ENCODE peak calls at places on chromosomes 16 and 17, in six cellular contexts. One of them, this sample, is unnamed. For H3K27me3, the result is how much of the 10 kb centered on the place peaks cover.

GRCh38 chr17:15892679-15893332 is 52.1 kb upstream of the ADORA2B start:
- DNase-seq in IMR-90: peak
- DNase-seq in effector memory CD4-positive, alpha-beta T cell: no peak
- DNase-seq in Peyer's patch: no peak
- DNase-seq in pancreas: no peak
- DNase-seq in cardiac muscle cell: no peak
- DNase-seq in this sample: no peak

GRCh38 chr16:49918257-49918656 is 62.3 kb upstream of the ZNF423 start:
- DNase-seq in IMR-90: no peak
- DNase-seq in effector memory CD4-positive, alpha-beta T cell: no peak
- DNase-seq in Peyer's patch: no peak
- DNase-seq in pancreas: no peak
- DNase-seq in cardiac muscle cell: no peak
- DNase-seq in this sample: no peak

GRCh38 chr16:82061861-82062525 is 26.9 kb downstream of the HSD17B2 start:
- DNase-seq in IMR-90: peak
- DNase-seq in effector memory CD4-positive, alpha-beta T cell: no peak
- DNase-seq in Peyer's patch: no peak
- DNase-seq in pancreas: no peak
- DNase-seq in cardiac muscle cell: peak
- DNase-seq in this sample: no peak

GRCh38 chr17:75983501-75984181 is 4.6 kb downstream of the TEN1 start:
- DNase-seq in IMR-90: no peak
- DNase-seq in effector memory CD4-positive, alpha-beta T cell: no peak
- DNase-seq in Peyer's patch: no peak
- DNase-seq in pancreas: peak
- DNase-seq in cardiac muscle cell: no peak
- DNase-seq in this sample: peak

GRCh38 chr17:64170286-64170685 is 40.3 kb upstream of the ERN1 start:
- DNase-seq in IMR-90: no peak
- DNase-seq in effector memory CD4-positive, alpha-beta T cell: no peak
- DNase-seq in Peyer's patch: no peak
- DNase-seq in pancreas: no peak
- DNase-seq in cardiac muscle cell: no peak
- DNase-seq in this sample: no peak

GRCh38 chr17:65532491-65532890 is 29.0 kb downstream of the AXIN2 start:
- DNase-seq in IMR-90: no peak
- DNase-seq in effector memory CD4-positive, alpha-beta T cell: no peak
- DNase-seq in Peyer's patch: no peak
- DNase-seq in pancreas: no peak
- DNase-seq in cardiac muscle cell: no peak
- DNase-seq in this sample: no peak

GRCh38 chr17:42895185-42895555 is 5.4 kb upstream of the G6PC1 start:
- DNase-seq in IMR-90: peak
- DNase-seq in effector memory CD4-positive, alpha-beta T cell: no peak
- DNase-seq in Peyer's patch: no peak
- DNase-seq in pancreas: peak
- DNase-seq in cardiac muscle cell: no peak
- DNase-seq in this sample: peak

GRCh38 chr17:40281663-40282062 is 6.0 kb upstream of the CDC6 start:
- DNase-seq in IMR-90: no peak
- DNase-seq in effector memory CD4-positive, alpha-beta T cell: no peak
- DNase-seq in Peyer's patch: no peak
- DNase-seq in pancreas: no peak
- DNase-seq in cardiac muscle cell: no peak
- DNase-seq in this sample: no peak

GRCh38 chr16:81589975-81590650 is 145.5 kb downstream of the CMIP start:
- DNase-seq in IMR-90: no peak
- DNase-seq in effector memory CD4-positive, alpha-beta T cell: no peak
- DNase-seq in Peyer's patch: no peak
- DNase-seq in pancreas: no peak
- DNase-seq in cardiac muscle cell: no peak
- DNase-seq in this sample: no peak

GRCh38 chr17:17152385-17152784 is 53.7 kb downstream of the PLD6 start:
- DNase-seq in IMR-90: no peak
- DNase-seq in effector memory CD4-positive, alpha-beta T cell: no peak
- DNase-seq in Peyer's patch: no peak
- DNase-seq in pancreas: no peak
- DNase-seq in cardiac muscle cell: no peak
- DNase-seq in this sample: peak

GRCh38 chr17:39970157-39970692 is 7.4 kb downstream of the GSDMA start:
- DNase-seq in IMR-90: no peak
- DNase-seq in effector memory CD4-positive, alpha-beta T cell: no peak
- DNase-seq in Peyer's patch: no peak
- DNase-seq in pancreas: no peak
- DNase-seq in cardiac muscle cell: no peak
- DNase-seq in this sample: no peak

GRCh38 chr17:7064248-7064647 is 15.8 kb downstream of the CLEC10A start:
- DNase-seq in IMR-90: no peak
- DNase-seq in effector memory CD4-positive, alpha-beta T cell: no peak
- DNase-seq in Peyer's patch: no peak
- DNase-seq in pancreas: no peak
- DNase-seq in cardiac muscle cell: no peak
- DNase-seq in this sample: no peak

GRCh38 chr16:2514333-2515179 is 804 bp downstream of the ATP6V0C start:
- DNase-seq in IMR-90: no peak
- DNase-seq in effector memory CD4-positive, alpha-beta T cell: peak
- DNase-seq in Peyer's patch: peak
- DNase-seq in pancreas: peak
- DNase-seq in cardiac muscle cell: no peak
- DNase-seq in this sample: no peak

GRCh38 chr17:32627233-32628008 is 140.6 kb downstream of the CDK5R1 start:
- DNase-seq in IMR-90: no peak
- DNase-seq in effector memory CD4-positive, alpha-beta T cell: no peak
- DNase-seq in Peyer's patch: no peak
- DNase-seq in pancreas: peak
- DNase-seq in cardiac muscle cell: no peak
- DNase-seq in this sample: no peak

GRCh38 chr17:41520821-41521521 is 2.3 kb upstream of the KRT15 start:
- DNase-seq in IMR-90: no peak
- DNase-seq in effector memory CD4-positive, alpha-beta T cell: no peak
- DNase-seq in Peyer's patch: no peak
- DNase-seq in pancreas: no peak
- DNase-seq in cardiac muscle cell: no peak
- DNase-seq in this sample: no peak

GRCh38 chr16:54231336-54231735 is 55.3 kb downstream of the IRX3 start:
- DNase-seq in IMR-90: no peak
- DNase-seq in effector memory CD4-positive, alpha-beta T cell: no peak
- DNase-seq in Peyer's patch: no peak
- DNase-seq in pancreas: no peak
- DNase-seq in cardiac muscle cell: no peak
- DNase-seq in this sample: no peak

GRCh38 chr17:1130191-1130590 is 49.6 kb downstream of the ABR start:
- DNase-seq in IMR-90: no peak
- DNase-seq in effector memory CD4-positive, alpha-beta T cell: no peak
- DNase-seq in Peyer's patch: no peak
- DNase-seq in pancreas: no peak
- DNase-seq in cardiac muscle cell: no peak
- DNase-seq in this sample: no peak

GRCh38 chr17:80142929-80143328 is 4.0 kb downstream of the EIF4A3 start:
- DNase-seq in IMR-90: no peak
- DNase-seq in effector memory CD4-positive, alpha-beta T cell: no peak
- DNase-seq in Peyer's patch: no peak
- DNase-seq in pancreas: no peak
- DNase-seq in cardiac muscle cell: no peak
- DNase-seq in this sample: no peak

GRCh38 chr17:78990349-78991016 is 10.8 kb upstream of the LGALS3BP start:
- DNase-seq in IMR-90: no peak
- DNase-seq in effector memory CD4-positive, alpha-beta T cell: no peak
- DNase-seq in Peyer's patch: no peak
- DNase-seq in pancreas: no peak
- DNase-seq in cardiac muscle cell: no peak
- DNase-seq in this sample: peak

GRCh38 chr17:78241277-78242023 is 10.0 kb downstream of the TMEM235 start:
- DNase-seq in IMR-90: peak
- DNase-seq in effector memory CD4-positive, alpha-beta T cell: no peak
- DNase-seq in Peyer's patch: no peak
- DNase-seq in pancreas: no peak
- DNase-seq in cardiac muscle cell: peak
- DNase-seq in this sample: no peak

GRCh38 chr16:50263940-50264929 is 2.1 kb upstream of the ADCY7 start:
- DNase-seq in IMR-90: peak
- DNase-seq in effector memory CD4-positive, alpha-beta T cell: no peak
- DNase-seq in Peyer's patch: no peak
- DNase-seq in pancreas: no peak
- DNase-seq in cardiac muscle cell: no peak
- DNase-seq in this sample: no peak

GRCh38 chr17:40417258-40417608 is 463 bp downstream of the TOP2A start:
- DNase-seq in IMR-90: peak
- DNase-seq in effector memory CD4-positive, alpha-beta T cell: no peak
- DNase-seq in Peyer's patch: peak
- DNase-seq in pancreas: no peak
- DNase-seq in cardiac muscle cell: peak
- DNase-seq in this sample: no peak

GRCh38 chr17:64343071-64343774 is 47.4 kb downstream of the PECAM1 start:
- DNase-seq in IMR-90: no peak
- DNase-seq in effector memory CD4-positive, alpha-beta T cell: no peak
- DNase-seq in Peyer's patch: no peak
- DNase-seq in pancreas: no peak
- DNase-seq in cardiac muscle cell: no peak
- DNase-seq in this sample: no peak

GRCh38 chr17:79541451-79541850 is 69.4 kb downstream of the RBFOX3 start:
- DNase-seq in IMR-90: no peak
- DNase-seq in effector memory CD4-positive, alpha-beta T cell: no peak
- DNase-seq in Peyer's patch: no peak
- DNase-seq in pancreas: no peak
- DNase-seq in cardiac muscle cell: no peak
- DNase-seq in this sample: no peak

GRCh38 chr17:19727466-19728113 is 11.2 kb upstream of the SLC47A2 start:
- DNase-seq in IMR-90: peak
- DNase-seq in effector memory CD4-positive, alpha-beta T cell: no peak
- DNase-seq in Peyer's patch: no peak
- DNase-seq in pancreas: peak
- DNase-seq in cardiac muscle cell: no peak
- DNase-seq in this sample: no peak
- H3K27ac ChIP-seq in IMR-90: peak
- H3K27ac ChIP-seq in effector memory CD4-positive, alpha-beta T cell: no peak
- H3K27ac ChIP-seq in Peyer's patch: peak
- H3K27ac ChIP-seq in pancreas: peak
- H3K27ac ChIP-seq in cardiac muscle cell: peak
- H3K27ac ChIP-seq in this sample: peak

GRCh38 chr16:28059841-28060240 is 3.7 kb downstream of the GSG1L start:
- DNase-seq in IMR-90: no peak
- DNase-seq in effector memory CD4-positive, alpha-beta T cell: no peak
- DNase-seq in Peyer's patch: no peak
- DNase-seq in pancreas: no peak
- DNase-seq in cardiac muscle cell: no peak
- DNase-seq in this sample: no peak
- H3K27me3 ChIP-seq in IMR-90: half or more
- H3K27me3 ChIP-seq in effector memory CD4-positive, alpha-beta T cell: under half
- H3K27me3 ChIP-seq in Peyer's patch: under half
- H3K27me3 ChIP-seq in pancreas: under half
- H3K27me3 ChIP-seq in cardiac muscle cell: half or more
- H3K27me3 ChIP-seq in this sample: half or more

DNA sequence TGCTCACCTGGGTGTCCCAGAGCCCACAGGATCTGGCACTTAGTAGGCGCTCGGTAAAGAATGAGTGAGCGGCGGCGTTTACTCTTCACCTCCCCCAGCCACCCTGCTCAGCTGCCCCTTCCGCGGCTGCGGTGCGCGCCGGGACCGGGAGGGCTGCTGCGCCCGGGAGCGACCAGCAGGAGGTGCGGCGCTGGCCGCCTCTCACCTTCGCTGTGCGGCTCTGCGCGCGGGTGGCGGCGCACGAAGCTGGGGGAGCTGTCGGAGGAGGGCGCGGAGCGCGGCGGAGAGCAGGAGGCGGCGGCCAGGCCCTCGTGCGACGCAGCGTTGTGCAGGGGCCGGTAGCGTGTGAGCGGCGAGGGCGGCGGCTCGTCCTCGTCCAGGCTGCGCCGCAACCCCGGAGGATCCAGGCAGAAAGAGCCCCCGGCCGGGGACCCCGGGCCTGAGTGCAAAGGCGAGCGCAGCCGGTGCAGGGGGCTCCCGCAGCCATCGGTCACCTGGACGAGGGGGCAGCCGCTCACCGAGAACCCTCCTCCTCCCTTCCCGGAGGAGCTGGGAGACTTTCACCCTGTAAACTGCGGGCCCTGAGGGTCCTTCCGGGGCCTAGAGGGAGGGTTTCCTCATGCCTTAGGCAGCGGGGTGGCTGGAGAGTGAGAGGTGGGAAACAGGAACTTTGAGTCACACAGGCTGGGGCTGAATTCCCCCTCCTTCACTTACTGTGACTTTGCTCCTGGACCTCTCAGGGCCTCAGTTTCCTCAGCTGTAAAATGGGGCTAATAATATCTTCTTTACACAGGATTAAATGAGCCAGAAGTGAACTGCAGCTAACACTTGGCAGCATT is 12.5 kb downstream of the SAMD14 start:
- DNase-seq in IMR-90: peak
- DNase-seq in effector memory CD4-positive, alpha-beta T cell: peak
- DNase-seq in Peyer's patch: peak
- DNase-seq in pancreas: peak
- DNase-seq in cardiac muscle cell: peak
- DNase-seq in this sample: peak
- H3K27ac ChIP-seq in IMR-90: no peak
- H3K27ac ChIP-seq in effector memory CD4-positive, alpha-beta T cell: no peak
- H3K27ac ChIP-seq in Peyer's patch: no peak
- H3K27ac ChIP-seq in pancreas: no peak
- H3K27ac ChIP-seq in cardiac muscle cell: no peak
- H3K27ac ChIP-seq in this sample: no peak

GRCh38 chr17:45705123-45706009 is 78.8 kb upstream of the CRHR1 start:
- DNase-seq in IMR-90: peak
- DNase-seq in effector memory CD4-positive, alpha-beta T cell: no peak
- DNase-seq in Peyer's patch: no peak
- DNase-seq in pancreas: no peak
- DNase-seq in cardiac muscle cell: no peak
- DNase-seq in this sample: no peak

GRCh38 chr17:45704251-45704650 is 79.9 kb upstream of the CRHR1 start:
- DNase-seq in IMR-90: no peak
- DNase-seq in effector memory CD4-positive, alpha-beta T cell: no peak
- DNase-seq in Peyer's patch: no peak
- DNase-seq in pancreas: no peak
- DNase-seq in cardiac muscle cell: no peak
- DNase-seq in this sample: no peak

GRCh38 chr17:45706033-45706432 is 78.1 kb upstream of the CRHR1 start:
- DNase-seq in IMR-90: no peak
- DNase-seq in effector memory CD4-positive, alpha-beta T cell: no peak
- DNase-seq in Peyer's patch: no peak
- DNase-seq in pancreas: no peak
- DNase-seq in cardiac muscle cell: no peak
- DNase-seq in this sample: no peak

GRCh38 chr17:45708707-45709290 is 75.3 kb upstream of the CRHR1 start:
- DNase-seq in IMR-90: no peak
- DNase-seq in effector memory CD4-positive, alpha-beta T cell: no peak
- DNase-seq in Peyer's patch: no peak
- DNase-seq in pancreas: no peak
- DNase-seq in cardiac muscle cell: no peak
- DNase-seq in this sample: no peak

GRCh38 chr17:45709889-45710288 is 74.2 kb upstream of the CRHR1 start:
- DNase-seq in IMR-90: no peak
- DNase-seq in effector memory CD4-positive, alpha-beta T cell: no peak
- DNase-seq in Peyer's patch: no peak
- DNase-seq in pancreas: no peak
- DNase-seq in cardiac muscle cell: no peak
- DNase-seq in this sample: no peak
- H3K27me3 ChIP-seq in IMR-90: under half
- H3K27me3 ChIP-seq in effector memory CD4-positive, alpha-beta T cell: under half
- H3K27me3 ChIP-seq in Peyer's patch: under half
- H3K27me3 ChIP-seq in pancreas: under half
- H3K27me3 ChIP-seq in cardiac muscle cell: under half
- H3K27me3 ChIP-seq in this sample: under half

GRCh38 chr16:23375643-23376042 is 73.5 kb downstream of the SCNN1B start:
- DNase-seq in IMR-90: no peak
- DNase-seq in effector memory CD4-positive, alpha-beta T cell: no peak
- DNase-seq in Peyer's patch: no peak
- DNase-seq in pancreas: no peak
- DNase-seq in cardiac muscle cell: no peak
- DNase-seq in this sample: no peak
- H3K27ac ChIP-seq in IMR-90: no peak
- H3K27ac ChIP-seq in effector memory CD4-positive, alpha-beta T cell: no peak
- H3K27ac ChIP-seq in Peyer's patch: no peak
- H3K27ac ChIP-seq in pancreas: no peak
- H3K27ac ChIP-seq in cardiac muscle cell: no peak
- H3K27ac ChIP-seq in this sample: no peak